ENCODE peak calls at places on chromosome 16, in four cellular contexts. M, U, F and C are unnamed samples.

GRCh38 chr16:89958068-89958467 is 9.5 kb downstream of the DEF8 start:
- DNase-seq in F (peak; percentile 64), M (no peak), U (peak; percentile 15), C (peak; percentile 33)

GRCh38 chr16:15521390-15521757 is 87.0 kb downstream of the BMERB1 start:
- DNase-seq in M (no peak), F (no peak), U (no peak), C (no peak)

GRCh38 chr16:89637379-89637778 is 20.1 kb downstream of the CHMP1A start:
- DNase-seq in M (no peak), F (no peak), U (no peak), C (no peak)

GRCh38 chr16:67530013-67530939 is 1.6 kb downstream of the RIPOR1 start:
- DNase-seq in F (peak; percentile 34), M (peak; percentile 83), U (peak; percentile 89), C (peak; percentile 32)

GRCh38 chr16:88005148-88005547 is 53.9 kb downstream of the BANP start:
- DNase-seq in M (no peak), U (peak; percentile 13), F (no peak), C (no peak)

GRCh38 chr16:49809561-49809960 is 46.4 kb downstream of the ZNF423 start:
- DNase-seq in M (no peak), F (no peak), U (no peak), C (no peak)

GRCh38 chr16:9934723-9935508 is 247.3 kb downstream of the GRIN2A start:
- DNase-seq in U (no peak), M (no peak), F (no peak), C (no peak)

GRCh38 chr16:564690-565419 is 1.9 kb upstream of the NHLRC4 start:
- DNase-seq in M (no peak), F (no peak), U (no peak), C (no peak)

GRCh38 chr16:88468289-88469129 is 15.4 kb downstream of the ZFPM1 start:
- DNase-seq in M (no peak), U (peak; percentile 41), F (peak; percentile 41), C (peak; percentile 36)

GRCh38 chr16:22721497-22722100 is 92.4 kb upstream of the HS3ST2 start:
- DNase-seq in M (no peak), F (no peak), U (peak; percentile 7), C (no peak)

GRCh38 chr16:30095166-30096078 is 591 bp downstream of the YPEL3 start:
- DNase-seq in U (peak; percentile 77), F (no peak), M (no peak), C (no peak)

GRCh38 chr16:65524997-65525396 is 403.1 kb upstream of the CDH11 start:
- DNase-seq in M (peak; percentile 44), U (peak; percentile 39), F (no peak), C (no peak)

GRCh38 chr16:81668243-81669097 is 110.6 kb upstream of the PLCG2 start:
- DNase-seq in F (no peak), M (no peak), U (peak; percentile 9), C (no peak)

GRCh38 chr16:30876867-30877266 is 17.0 kb downstream of the BCL7C start:
- DNase-seq in M (no peak), F (no peak), U (peak; percentile 21), C (no peak)

GRCh38 chr16:77220427-77220826 is 21.2 kb downstream of the SYCE1L start:
- DNase-seq in F (peak; percentile 12), M (no peak), U (no peak), C (no peak)
- TF ChIP-seq EZH2phosphoT487 in F (no peak), M (no peak), U (no peak), C (no peak)

GRCh38 chr16:85573696-85574641 is 39.2 kb upstream of the GSE1 start:
- DNase-seq in U (peak; percentile 66), M (peak; percentile 80), F (no peak), C (no peak)

GRCh38 chr16:85571563-85571812 is 41.6 kb upstream of the GSE1 start:
- DNase-seq in U (no peak), M (no peak), F (no peak), C (no peak)

GRCh38 chr16:85574672-85575475 is 38.2 kb upstream of the GSE1 start:
- DNase-seq in U (no peak), F (no peak), M (no peak), C (no peak)

GRCh38 chr16:85571813-85572619 is 41.1 kb upstream of the GSE1 start:
- DNase-seq in M (no peak), U (no peak), F (peak; percentile 72), C (no peak)

GRCh38 chr16:85573045-85573695 is 40.0 kb upstream of the GSE1 start:
- DNase-seq in M (no peak), U (no peak), F (no peak), C (no peak)
- H3K79me2 ChIP-seq in M (peaks cover 100% of the 10 kb centered on the region), U (peaks cover 100% of the 10 kb centered on the region), F (no peaks in the 10 kb centered on the region), C (peaks cover 4% of the 10 kb centered on the region)

GRCh38 chr16:55056585-55057520 is 126.2 kb downstream of the IRX5 start:
- DNase-seq in F (no peak), U (peak; percentile 45), M (peak; percentile 55), C (no peak)
- TF ChIP-seq EZH2phosphoT487 in F (no peak), U (no peak), M (no peak), C (no peak)

GRCh38 chr16:69620564-69620963 is 54.8 kb downstream of the NFAT5 start:
- DNase-seq in F (no peak), M (no peak), U (peak; percentile 29), C (no peak)

GRCh38 chr16:69621225-69621624 is 55.5 kb downstream of the NFAT5 start:
- DNase-seq in F (no peak), U (no peak), M (no peak), C (no peak)

DNA sequence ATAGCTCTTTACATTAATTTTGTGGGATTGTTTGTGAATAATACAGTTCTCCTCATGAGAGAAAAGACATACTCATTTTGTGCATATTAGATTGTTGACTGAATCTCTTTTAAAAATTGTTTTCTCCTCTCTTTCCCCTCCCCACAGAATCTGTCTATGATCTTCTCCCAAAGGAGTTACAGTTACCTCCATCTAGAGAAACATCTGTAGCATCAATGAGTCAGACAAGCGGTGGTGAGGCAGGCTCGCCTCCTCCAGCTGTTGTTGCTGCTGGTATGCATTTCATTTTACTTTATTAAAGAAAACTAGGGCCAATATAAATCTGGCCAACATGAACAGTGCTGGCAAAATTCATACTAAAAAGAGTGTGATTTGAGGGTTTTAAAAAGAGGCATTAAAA is 60.5 kb downstream of the NFAT5 start:
- DNase-seq in F (no peak), M (no peak), U (peak; percentile 70), C (no peak)
- H3K79me2 ChIP-seq in F (peaks cover 5% of the 10 kb centered on the region), M (peaks cover 84% of the 10 kb centered on the region), U (peaks cover 99% of the 10 kb centered on the region), C (peaks cover 6% of the 10 kb centered on the region)

GRCh38 chr16:12219992-12220391 is 243.5 kb downstream of the SNX29 start:
- DNase-seq in U (no peak), M (no peak), F (no peak), C (no peak)
- TF ChIP-seq EZH2phosphoT487 in U (no peak), M (no peak), F (no peak), C (no peak)

GRCh38 chr16:1612320-1613111 is at the start of gene CRAMP1:
- DNase-seq in U (peak; percentile 67), F (peak; percentile 24), M (peak; percentile 43), C (no peak)
- H3K79me2 ChIP-seq in U (peaks cover 64% of the 10 kb centered on the region), F (peaks cover 26% of the 10 kb centered on the region), M (peaks cover 53% of the 10 kb centered on the region), C (peaks cover 56% of the 10 kb centered on the region)